ENCODE peak calls at places on chromosomes 11 and 22, in five cellular contexts. One of them, this sample, is unnamed.

GRCh38 chr22:47194476-47195155 is 432.2 kb downstream of the TBC1D22A start:
- DNase-seq in GOT3: no peak
- DNase-seq in esophagus squamous epithelium: no peak
- DNase-seq in activated effector memory CD4-positive, alpha-beta T cell treated with anti-CD3 and anti-CD28 coated beads, Interleukin-2, amount 50 U/mL, for 16 hours: no peak
- DNase-seq in left cardiac atrium: no peak
- DNase-seq in this sample: no peak

GRCh38 chr22:27122561-27122960 is 465.2 kb downstream of the MIAT start:
- DNase-seq in esophagus squamous epithelium: no peak
- DNase-seq in GOT3: no peak
- DNase-seq in left cardiac atrium: no peak
- DNase-seq in activated effector memory CD4-positive, alpha-beta T cell treated with anti-CD3 and anti-CD28 coated beads, Interleukin-2, amount 50 U/mL, for 16 hours: no peak
- DNase-seq in this sample: no peak

GRCh38 chr22:46370584-46371373 is 35.3 kb downstream of the TRMU start:
- DNase-seq in activated effector memory CD4-positive, alpha-beta T cell treated with anti-CD3 and anti-CD28 coated beads, Interleukin-2, amount 50 U/mL, for 16 hours: no peak
- DNase-seq in esophagus squamous epithelium: no peak
- DNase-seq in left cardiac atrium: no peak
- DNase-seq in GOT3: no peak
- DNase-seq in this sample: no peak

GRCh38 chr11:3058753-3059664 is 1.8 kb upstream of the CARS1 start:
- DNase-seq in GOT3: peak; percentile 3
- DNase-seq in activated effector memory CD4-positive, alpha-beta T cell treated with anti-CD3 and anti-CD28 coated beads, Interleukin-2, amount 50 U/mL, for 16 hours: no peak
- DNase-seq in esophagus squamous epithelium: no peak
- DNase-seq in left cardiac atrium: no peak
- DNase-seq in this sample: no peak

GRCh38 chr22:40519284-40519947 is 117.1 kb downstream of the MRTFA start:
- DNase-seq in GOT3: no peak
- DNase-seq in esophagus squamous epithelium: no peak
- DNase-seq in left cardiac atrium: no peak
- DNase-seq in activated effector memory CD4-positive, alpha-beta T cell treated with anti-CD3 and anti-CD28 coated beads, Interleukin-2, amount 50 U/mL, for 16 hours: no peak
- DNase-seq in this sample: no peak

GRCh38 chr11:103499710-103500340 is 390.6 kb downstream of the DYNC2H1 start:
- DNase-seq in esophagus squamous epithelium: no peak
- DNase-seq in GOT3: no peak
- DNase-seq in left cardiac atrium: no peak
- DNase-seq in activated effector memory CD4-positive, alpha-beta T cell treated with anti-CD3 and anti-CD28 coated beads, Interleukin-2, amount 50 U/mL, for 16 hours: no peak
- DNase-seq in this sample: no peak

GRCh38 chr11:86150826-86151187 is 81.9 kb upstream of the PICALM start:
- DNase-seq in left cardiac atrium: no peak
- DNase-seq in esophagus squamous epithelium: no peak
- DNase-seq in GOT3: no peak
- DNase-seq in activated effector memory CD4-positive, alpha-beta T cell treated with anti-CD3 and anti-CD28 coated beads, Interleukin-2, amount 50 U/mL, for 16 hours: no peak
- DNase-seq in this sample: no peak

GRCh38 chr22:49972163-49973017 is 11.8 kb downstream of the PIM3 start:
- DNase-seq in esophagus squamous epithelium: no peak
- DNase-seq in GOT3: no peak
- DNase-seq in left cardiac atrium: peak; percentile 33
- DNase-seq in activated effector memory CD4-positive, alpha-beta T cell treated with anti-CD3 and anti-CD28 coated beads, Interleukin-2, amount 50 U/mL, for 16 hours: peak; percentile 65
- DNase-seq in this sample: no peak

GRCh38 chr11:72430743-72431570 is 3.4 kb downstream of the CLPB start:
- DNase-seq in activated effector memory CD4-positive, alpha-beta T cell treated with anti-CD3 and anti-CD28 coated beads, Interleukin-2, amount 50 U/mL, for 16 hours: peak; percentile 68
- DNase-seq in left cardiac atrium: peak; percentile 41
- DNase-seq in GOT3: no peak
- DNase-seq in esophagus squamous epithelium: no peak
- DNase-seq in this sample: no peak

GRCh38 chr11:65699306-65699705 is 12.7 kb upstream of the KAT5 start:
- DNase-seq in left cardiac atrium: no peak
- DNase-seq in esophagus squamous epithelium: no peak
- DNase-seq in activated effector memory CD4-positive, alpha-beta T cell treated with anti-CD3 and anti-CD28 coated beads, Interleukin-2, amount 50 U/mL, for 16 hours: no peak
- DNase-seq in GOT3: no peak
- DNase-seq in this sample: no peak

GRCh38 chr11:85776951-85777602 is 33.9 kb downstream of the SYTL2 start:
- DNase-seq in left cardiac atrium: no peak
- DNase-seq in GOT3: no peak
- DNase-seq in esophagus squamous epithelium: no peak
- DNase-seq in activated effector memory CD4-positive, alpha-beta T cell treated with anti-CD3 and anti-CD28 coated beads, Interleukin-2, amount 50 U/mL, for 16 hours: no peak
- DNase-seq in this sample: no peak

GRCh38 chr22:42307806-42308563 is 37.5 kb upstream of the TCF20 start:
- DNase-seq in activated effector memory CD4-positive, alpha-beta T cell treated with anti-CD3 and anti-CD28 coated beads, Interleukin-2, amount 50 U/mL, for 16 hours: no peak
- DNase-seq in esophagus squamous epithelium: no peak
- DNase-seq in GOT3: no peak
- DNase-seq in left cardiac atrium: no peak
- DNase-seq in this sample: no peak

GRCh38 chr11:70731670-70732492 is 333.6 kb downstream of the CTTN start:
- DNase-seq in esophagus squamous epithelium: no peak
- DNase-seq in left cardiac atrium: no peak
- DNase-seq in GOT3: no peak
- DNase-seq in activated effector memory CD4-positive, alpha-beta T cell treated with anti-CD3 and anti-CD28 coated beads, Interleukin-2, amount 50 U/mL, for 16 hours: no peak
- DNase-seq in this sample: no peak

GRCh38 chr11:46738887-46739286 is 19.9 kb downstream of the F2 start:
- DNase-seq in activated effector memory CD4-positive, alpha-beta T cell treated with anti-CD3 and anti-CD28 coated beads, Interleukin-2, amount 50 U/mL, for 16 hours: peak; percentile 19
- DNase-seq in left cardiac atrium: no peak
- DNase-seq in esophagus squamous epithelium: no peak
- DNase-seq in GOT3: no peak
- DNase-seq in this sample: no peak

GRCh38 chr22:30178180-30179126 is 68.1 kb downstream of the LIF start:
- DNase-seq in esophagus squamous epithelium: no peak
- DNase-seq in left cardiac atrium: no peak
- DNase-seq in activated effector memory CD4-positive, alpha-beta T cell treated with anti-CD3 and anti-CD28 coated beads, Interleukin-2, amount 50 U/mL, for 16 hours: peak; percentile 73
- DNase-seq in GOT3: no peak
- DNase-seq in this sample: no peak

GRCh38 chr11:66346476-66347424 is 679 bp downstream of the B4GAT1 start:
- DNase-seq in esophagus squamous epithelium: no peak
- DNase-seq in left cardiac atrium: no peak
- DNase-seq in activated effector memory CD4-positive, alpha-beta T cell treated with anti-CD3 and anti-CD28 coated beads, Interleukin-2, amount 50 U/mL, for 16 hours: no peak
- DNase-seq in GOT3: no peak
- DNase-seq in this sample: no peak

GRCh38 chr22:37248251-37248650 is 4.2 kb upstream of the RAC2 start:
- DNase-seq in esophagus squamous epithelium: no peak
- DNase-seq in activated effector memory CD4-positive, alpha-beta T cell treated with anti-CD3 and anti-CD28 coated beads, Interleukin-2, amount 50 U/mL, for 16 hours: peak; percentile 57
- DNase-seq in GOT3: no peak
- DNase-seq in left cardiac atrium: no peak
- DNase-seq in this sample: no peak

GRCh38 chr11:133082851-133083488 is 449.3 kb downstream of the OPCML start:
- DNase-seq in GOT3: no peak
- DNase-seq in left cardiac atrium: peak; percentile 73
- DNase-seq in activated effector memory CD4-positive, alpha-beta T cell treated with anti-CD3 and anti-CD28 coated beads, Interleukin-2, amount 50 U/mL, for 16 hours: peak; percentile 84
- DNase-seq in esophagus squamous epithelium: no peak
- DNase-seq in this sample: no peak

GRCh38 chr22:37742374-37743092 is 45.7 kb downstream of the TRIOBP start:
- DNase-seq in esophagus squamous epithelium: no peak
- DNase-seq in GOT3: peak; percentile 31
- DNase-seq in left cardiac atrium: no peak
- DNase-seq in activated effector memory CD4-positive, alpha-beta T cell treated with anti-CD3 and anti-CD28 coated beads, Interleukin-2, amount 50 U/mL, for 16 hours: no peak
- DNase-seq in this sample: peak; percentile 55

GRCh38 chr11:35981581-35981980 is 37.7 kb downstream of the LDLRAD3 start:
- DNase-seq in esophagus squamous epithelium: no peak
- DNase-seq in left cardiac atrium: no peak
- DNase-seq in activated effector memory CD4-positive, alpha-beta T cell treated with anti-CD3 and anti-CD28 coated beads, Interleukin-2, amount 50 U/mL, for 16 hours: no peak
- DNase-seq in GOT3: no peak
- DNase-seq in this sample: no peak

GRCh38 chr22:43039800-43040199 is 24.9 kb upstream of the PACSIN2 start:
- DNase-seq in GOT3: no peak
- DNase-seq in left cardiac atrium: no peak
- DNase-seq in activated effector memory CD4-positive, alpha-beta T cell treated with anti-CD3 and anti-CD28 coated beads, Interleukin-2, amount 50 U/mL, for 16 hours: no peak
- DNase-seq in esophagus squamous epithelium: no peak
- DNase-seq in this sample: no peak

GRCh38 chr22:25566812-25567211 is 2.3 kb downstream of the GRK3 start:
- DNase-seq in GOT3: no peak
- DNase-seq in esophagus squamous epithelium: no peak
- DNase-seq in activated effector memory CD4-positive, alpha-beta T cell treated with anti-CD3 and anti-CD28 coated beads, Interleukin-2, amount 50 U/mL, for 16 hours: no peak
- DNase-seq in left cardiac atrium: no peak
- DNase-seq in this sample: no peak

GRCh38 chr11:38824573-38824972 is 2226.5 kb upstream of the RAG2 start:
- DNase-seq in esophagus squamous epithelium: no peak
- DNase-seq in GOT3: no peak
- DNase-seq in left cardiac atrium: no peak
- DNase-seq in activated effector memory CD4-positive, alpha-beta T cell treated with anti-CD3 and anti-CD28 coated beads, Interleukin-2, amount 50 U/mL, for 16 hours: no peak
- DNase-seq in this sample: no peak

GRCh38 chr11:121523581-121524232 is 70.9 kb upstream of the SORL1-AS1 start:
- DNase-seq in left cardiac atrium: no peak
- DNase-seq in GOT3: no peak
- DNase-seq in esophagus squamous epithelium: no peak
- DNase-seq in activated effector memory CD4-positive, alpha-beta T cell treated with anti-CD3 and anti-CD28 coated beads, Interleukin-2, amount 50 U/mL, for 16 hours: no peak
- DNase-seq in this sample: no peak

GRCh38 chr11:65884716-65885092 is 3.6 kb downstream of the FIBP start:
- DNase-seq in esophagus squamous epithelium: no peak
- DNase-seq in left cardiac atrium: peak; percentile 79
- DNase-seq in activated effector memory CD4-positive, alpha-beta T cell treated with anti-CD3 and anti-CD28 coated beads, Interleukin-2, amount 50 U/mL, for 16 hours: peak; percentile 94
- DNase-seq in GOT3: no peak
- DNase-seq in this sample: no peak

GRCh38 chr11:70771099-70771885 is 373.0 kb downstream of the CTTN start:
- DNase-seq in esophagus squamous epithelium: no peak
- DNase-seq in activated effector memory CD4-positive, alpha-beta T cell treated with anti-CD3 and anti-CD28 coated beads, Interleukin-2, amount 50 U/mL, for 16 hours: no peak
- DNase-seq in GOT3: no peak
- DNase-seq in left cardiac atrium: no peak
- DNase-seq in this sample: no peak

GRCh38 chr11:69587454-69588081 is 53.4 kb upstream of the CCND1 start:
- DNase-seq in GOT3: no peak
- DNase-seq in activated effector memory CD4-positive, alpha-beta T cell treated with anti-CD3 and anti-CD28 coated beads, Interleukin-2, amount 50 U/mL, for 16 hours: no peak
- DNase-seq in left cardiac atrium: no peak
- DNase-seq in esophagus squamous epithelium: no peak
- DNase-seq in this sample: no peak

GRCh38 chr11:122098223-122098980 is 17.6 kb downstream of the BLID start:
- DNase-seq in activated effector memory CD4-positive, alpha-beta T cell treated with anti-CD3 and anti-CD28 coated beads, Interleukin-2, amount 50 U/mL, for 16 hours: no peak
- DNase-seq in esophagus squamous epithelium: no peak
- DNase-seq in left cardiac atrium: no peak
- DNase-seq in GOT3: no peak
- DNase-seq in this sample: no peak

GRCh38 chr11:66050581-66051231 is 1.5 kb upstream of the SF3B2 start:
- DNase-seq in left cardiac atrium: no peak
- DNase-seq in activated effector memory CD4-positive, alpha-beta T cell treated with anti-CD3 and anti-CD28 coated beads, Interleukin-2, amount 50 U/mL, for 16 hours: no peak
- DNase-seq in esophagus squamous epithelium: no peak
- DNase-seq in GOT3: no peak
- DNase-seq in this sample: no peak

This sample was measured in brain pericyte.